ENCODE peak calls at places on chromosomes 5 and 9, in seven cellular contexts. One of them, this sample, is unnamed.

GRCh38 chr9:6052520-6052919 is 37.1 kb upstream of the RANBP6 start:
- DNase-seq in H1: no peak
- DNase-seq in SK-N-SH: no peak
- DNase-seq in HCT116: no peak
- DNase-seq in K562: no peak
- DNase-seq in GM12878: no peak
- DNase-seq in HepG2: no peak
- DNase-seq in this sample: no peak

GRCh38 chr9:136046555-136046921 is 48.6 kb downstream of the NACC2 start:
- DNase-seq in GM12878: no peak
- DNase-seq in K562: no peak
- DNase-seq in HepG2: no peak
- DNase-seq in SK-N-SH: no peak
- DNase-seq in HCT116: no peak
- DNase-seq in H1: no peak
- DNase-seq in this sample: no peak

GRCh38 chr5:128083811-128084227 is 253 bp downstream of the SLC12A2 start:
- DNase-seq in H1: no peak
- DNase-seq in SK-N-SH: peak; percentile 87
- DNase-seq in HCT116: no peak
- DNase-seq in HepG2: peak; percentile 4
- DNase-seq in K562: no peak
- DNase-seq in GM12878: no peak
- DNase-seq in this sample: no peak

GRCh38 chr5:52269395-52269794 is 518.3 kb upstream of the ITGA1 start:
- DNase-seq in K562: no peak
- DNase-seq in HCT116: no peak
- DNase-seq in SK-N-SH: no peak
- DNase-seq in HepG2: no peak
- DNase-seq in H1: no peak
- DNase-seq in GM12878: no peak
- DNase-seq in this sample: no peak

GRCh38 chr9:96015876-96016686 is 140.6 kb downstream of the ERCC6L2 start:
- DNase-seq in K562: no peak
- DNase-seq in H1: no peak
- DNase-seq in GM12878: peak; percentile 9
- DNase-seq in HepG2: no peak
- DNase-seq in HCT116: no peak
- DNase-seq in SK-N-SH: no peak
- DNase-seq in this sample: no peak

GRCh38 chr5:179253730-179254129 is 91.5 kb downstream of the ADAMTS2 start:
- DNase-seq in HCT116: no peak
- DNase-seq in H1: no peak
- DNase-seq in K562: no peak
- DNase-seq in GM12878: no peak
- DNase-seq in HepG2: no peak
- DNase-seq in SK-N-SH: no peak
- DNase-seq in this sample: no peak

GRCh38 chr5:35815089-35815936 is 41.4 kb upstream of the IL7R start:
- DNase-seq in SK-N-SH: peak; percentile 27
- DNase-seq in GM12878: no peak
- DNase-seq in HCT116: peak; percentile 2
- DNase-seq in HepG2: peak; percentile 44
- DNase-seq in H1: no peak
- DNase-seq in K562: peak; percentile 68
- DNase-seq in this sample: no peak

GRCh38 chr5:132426525-132427138 is 57.1 kb downstream of the SLC22A5 start:
- DNase-seq in K562: peak; percentile 75
- DNase-seq in HepG2: peak; percentile 58
- DNase-seq in SK-N-SH: peak; percentile 67
- DNase-seq in HCT116: no peak
- DNase-seq in H1: no peak
- DNase-seq in GM12878: no peak
- DNase-seq in this sample: no peak

GRCh38 chr9:81717747-81718077 is 28.4 kb upstream of the TLE1 start:
- DNase-seq in HCT116: no peak
- DNase-seq in H1: no peak
- DNase-seq in K562: no peak
- DNase-seq in HepG2: no peak
- DNase-seq in GM12878: no peak
- DNase-seq in SK-N-SH: no peak
- DNase-seq in this sample: no peak

GRCh38 chr5:107607656-107608368 is 62.9 kb downstream of the EFNA5 start:
- DNase-seq in GM12878: no peak
- DNase-seq in HCT116: no peak
- DNase-seq in K562: no peak
- DNase-seq in HepG2: no peak
- DNase-seq in H1: no peak
- DNase-seq in SK-N-SH: no peak
- DNase-seq in this sample: no peak

GRCh38 chr5:77015938-77016569 is 14.2 kb upstream of the AGGF1 start:
- DNase-seq in K562: no peak
- DNase-seq in H1: no peak
- DNase-seq in GM12878: no peak
- DNase-seq in SK-N-SH: no peak
- DNase-seq in HepG2: peak; percentile 12
- DNase-seq in HCT116: peak; percentile 57
- DNase-seq in this sample: peak; percentile 36

GRCh38 chr9:133269537-133270357 is 5.3 kb downstream of the ABO start:
- DNase-seq in HepG2: no peak
- DNase-seq in K562: no peak
- DNase-seq in H1: no peak
- DNase-seq in HCT116: no peak
- DNase-seq in GM12878: no peak
- DNase-seq in SK-N-SH: no peak
- DNase-seq in this sample: no peak

GRCh38 chr9:7500521-7500920 is 299.1 kb downstream of the DMAC1 start:
- DNase-seq in K562: no peak
- DNase-seq in HepG2: no peak
- DNase-seq in GM12878: no peak
- DNase-seq in H1: no peak
- DNase-seq in HCT116: no peak
- DNase-seq in SK-N-SH: no peak
- DNase-seq in this sample: no peak

GRCh38 chr9:120608421-120608820 is 28.5 kb upstream of the CDK5RAP2 start:
- DNase-seq in H1: no peak
- DNase-seq in HCT116: no peak
- DNase-seq in HepG2: no peak
- DNase-seq in K562: no peak
- DNase-seq in SK-N-SH: no peak
- DNase-seq in GM12878: no peak
- DNase-seq in this sample: no peak

GRCh38 chr5:42858031-42858643 is 46.4 kb upstream of the SELENOP start:
- DNase-seq in GM12878: no peak
- DNase-seq in H1: no peak
- DNase-seq in SK-N-SH: no peak
- DNase-seq in K562: no peak
- DNase-seq in HCT116: no peak
- DNase-seq in HepG2: no peak
- DNase-seq in this sample: no peak

GRCh38 chr9:82912639-82913038 is 150.3 kb downstream of the RASEF start:
- DNase-seq in HCT116: no peak
- DNase-seq in GM12878: no peak
- DNase-seq in SK-N-SH: no peak
- DNase-seq in H1: no peak
- DNase-seq in K562: no peak
- DNase-seq in HepG2: no peak
- DNase-seq in this sample: no peak

GRCh38 chr5:81819556-81820314 is 68.8 kb upstream of the SSBP2 start:
- DNase-seq in H1: no peak
- DNase-seq in HepG2: no peak
- DNase-seq in GM12878: no peak
- DNase-seq in HCT116: no peak
- DNase-seq in K562: peak; percentile 31
- DNase-seq in SK-N-SH: no peak
- DNase-seq in this sample: no peak

DNA sequence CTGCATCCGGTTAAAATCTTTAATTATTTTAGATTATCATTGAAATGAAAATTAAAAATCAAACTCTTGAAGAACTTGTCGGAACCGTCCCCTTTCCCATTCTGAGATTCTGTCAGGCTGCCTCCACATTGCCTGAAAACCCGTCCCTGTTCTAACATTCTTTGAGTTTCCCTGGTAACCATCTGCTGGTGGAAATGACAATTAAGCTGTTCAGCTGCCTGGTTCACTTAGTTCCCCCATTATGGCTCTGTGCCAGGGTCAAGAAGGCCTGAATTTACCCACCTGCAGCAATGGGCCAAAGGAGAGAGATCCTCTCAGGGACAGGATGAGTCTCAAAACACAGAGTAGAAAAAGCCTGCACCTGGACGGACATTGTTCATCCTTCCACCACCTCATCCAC is 11.8 kb upstream of the TCOF1 start:
- DNase-seq in K562: no peak
- DNase-seq in H1: no peak
- DNase-seq in SK-N-SH: peak; percentile 56
- DNase-seq in HCT116: no peak
- DNase-seq in HepG2: no peak
- DNase-seq in GM12878: no peak
- DNase-seq in this sample: no peak
- TF ChIP-seq YY1 in K562: no peak
- TF ChIP-seq YY1 in H1: no peak
- TF ChIP-seq YY1 in SK-N-SH: no peak
- TF ChIP-seq YY1 in HCT116: no peak
- TF ChIP-seq YY1 in HepG2: no peak
- TF ChIP-seq YY1 in GM12878: no peak
- TF ChIP-seq YY1 in this sample: no peak

GRCh38 chr5:135192351-135192750 is 158.3 kb upstream of the PITX1 start:
- DNase-seq in GM12878: no peak
- DNase-seq in SK-N-SH: no peak
- DNase-seq in HepG2: no peak
- DNase-seq in HCT116: no peak
- DNase-seq in H1: no peak
- DNase-seq in K562: peak; percentile 84
- DNase-seq in this sample: no peak

GRCh38 chr5:135189024-135189423 is 155.0 kb upstream of the PITX1 start:
- DNase-seq in H1: no peak
- DNase-seq in SK-N-SH: no peak
- DNase-seq in HepG2: no peak
- DNase-seq in K562: no peak
- DNase-seq in GM12878: no peak
- DNase-seq in HCT116: no peak
- DNase-seq in this sample: no peak

GRCh38 chr5:135191084-135191826 is 157.2 kb upstream of the PITX1 start:
- DNase-seq in GM12878: no peak
- DNase-seq in HepG2: peak; percentile 68
- DNase-seq in SK-N-SH: peak; percentile 90
- DNase-seq in HCT116: peak; percentile 57
- DNase-seq in K562: peak; percentile 75
- DNase-seq in H1: peak; percentile 78
- DNase-seq in this sample: peak; percentile 60

GRCh38 chr5:135188233-135188909 is 154.3 kb upstream of the PITX1 start:
- DNase-seq in SK-N-SH: no peak
- DNase-seq in K562: no peak
- DNase-seq in HepG2: no peak
- DNase-seq in H1: no peak
- DNase-seq in GM12878: no peak
- DNase-seq in HCT116: no peak
- DNase-seq in this sample: no peak

GRCh38 chr5:135190345-135191083 is 156.5 kb upstream of the PITX1 start:
- DNase-seq in SK-N-SH: no peak
- DNase-seq in K562: no peak
- DNase-seq in HCT116: no peak
- DNase-seq in H1: no peak
- DNase-seq in GM12878: no peak
- DNase-seq in HepG2: no peak
- DNase-seq in this sample: no peak
- H3K9ac ChIP-seq in SK-N-SH: no peak overlapping the region
- H3K9ac ChIP-seq in K562: peak overlapping the region; percentile 87
- H3K9ac ChIP-seq in HCT116: peak overlapping the region; percentile 43
- H3K9ac ChIP-seq in H1: no peak overlapping the region
- H3K9ac ChIP-seq in GM12878: no peak overlapping the region
- H3K9ac ChIP-seq in HepG2: peak overlapping the region; percentile 60
- H3K9ac ChIP-seq in this sample: no peak overlapping the region

GRCh38 chr9:127683723-127684122 is 23.1 kb upstream of the CFAP157 start:
- DNase-seq in GM12878: no peak
- DNase-seq in HepG2: no peak
- DNase-seq in K562: no peak
- DNase-seq in H1: no peak
- DNase-seq in SK-N-SH: no peak
- DNase-seq in HCT116: no peak
- DNase-seq in this sample: no peak

GRCh38 chr9:127680846-127681245 is 25.9 kb upstream of the CFAP157 start:
- DNase-seq in SK-N-SH: no peak
- DNase-seq in HepG2: no peak
- DNase-seq in H1: no peak
- DNase-seq in K562: no peak
- DNase-seq in GM12878: no peak
- DNase-seq in HCT116: no peak
- DNase-seq in this sample: no peak

GRCh38 chr9:127684576-127684975 is 22.2 kb upstream of the CFAP157 start:
- DNase-seq in K562: no peak
- DNase-seq in HepG2: no peak
- DNase-seq in SK-N-SH: no peak
- DNase-seq in H1: no peak
- DNase-seq in GM12878: no peak
- DNase-seq in HCT116: no peak
- DNase-seq in this sample: no peak

GRCh38 chr9:127680226-127680625 is 26.6 kb upstream of the CFAP157 start:
- DNase-seq in K562: no peak
- DNase-seq in SK-N-SH: no peak
- DNase-seq in HCT116: no peak
- DNase-seq in H1: no peak
- DNase-seq in GM12878: no peak
- DNase-seq in HepG2: no peak
- DNase-seq in this sample: no peak

GRCh38 chr9:127682351-127683136 is 24.2 kb upstream of the CFAP157 start:
- DNase-seq in HCT116: no peak
- DNase-seq in SK-N-SH: no peak
- DNase-seq in H1: no peak
- DNase-seq in HepG2: no peak
- DNase-seq in K562: no peak
- DNase-seq in GM12878: no peak
- DNase-seq in this sample: no peak
- TF ChIP-seq YY1 in HCT116: no peak
- TF ChIP-seq YY1 in SK-N-SH: no peak
- TF ChIP-seq YY1 in H1: no peak
- TF ChIP-seq YY1 in HepG2: no peak
- TF ChIP-seq YY1 in K562: no peak
- TF ChIP-seq YY1 in GM12878: no peak
- TF ChIP-seq YY1 in this sample: no peak

DNA sequence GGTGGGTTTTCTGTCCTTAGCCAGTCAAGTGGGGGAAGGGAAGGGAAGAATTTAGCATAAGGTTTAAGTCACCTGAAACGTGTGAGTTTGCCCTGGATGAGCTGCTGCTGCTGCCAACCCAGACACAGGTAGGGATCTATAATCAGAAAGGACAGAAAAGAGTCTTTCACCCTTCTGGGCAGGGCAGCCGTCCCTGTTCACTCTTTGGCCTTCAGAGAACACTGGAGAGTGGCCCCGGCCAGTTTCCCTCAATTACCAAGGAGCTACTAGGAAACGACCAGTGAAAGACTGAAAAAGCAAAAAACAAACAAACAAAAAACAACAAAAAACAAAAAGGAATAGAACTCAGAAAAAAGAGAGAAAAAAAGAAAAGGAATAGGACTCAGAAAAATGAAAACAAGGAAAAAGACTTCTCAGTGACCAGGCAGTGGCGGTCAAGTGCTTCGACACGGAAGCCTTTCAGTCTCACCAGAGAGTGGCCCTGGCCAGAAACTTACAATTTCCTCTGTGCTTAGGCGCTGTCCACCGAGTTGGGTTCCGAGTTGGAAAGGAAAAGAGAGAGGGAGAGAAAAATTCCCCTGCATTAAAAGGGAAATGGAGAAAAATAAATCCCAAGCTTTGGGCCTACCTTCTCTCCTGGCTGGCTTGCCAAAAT is 2.5 kb upstream of the GM2A start:
- DNase-seq in HCT116: no peak
- DNase-seq in HepG2: peak; percentile 43
- DNase-seq in GM12878: no peak
- DNase-seq in SK-N-SH: no peak
- DNase-seq in K562: no peak
- DNase-seq in H1: no peak
- DNase-seq in this sample: no peak
- H3K9ac ChIP-seq in HCT116: no peak overlapping the region
- H3K9ac ChIP-seq in HepG2: peak overlapping the region; percentile 72
- H3K9ac ChIP-seq in GM12878: no peak overlapping the region
- H3K9ac ChIP-seq in SK-N-SH: no peak overlapping the region
- H3K9ac ChIP-seq in K562: no peak overlapping the region
- H3K9ac ChIP-seq in H1: no peak overlapping the region
- H3K9ac ChIP-seq in this sample: no peak overlapping the region